ENCODE peak calls at places on chromosome 10, in ten cellular contexts. One of them, this sample, is unnamed.

GRCh38 chr10:84261236-84261635 is 16.4 kb downstream of the RGR start:
- DNase-seq in WTC11: no peak
- DNase-seq in psoas muscle: no peak
- DNase-seq in uterus: no peak
- DNase-seq in lung: no peak
- DNase-seq in suprapubic skin: no peak
- DNase-seq in AG09309: no peak
- DNase-seq in brain microvascular endothelial cell: no peak
- DNase-seq in GM13977: no peak
- DNase-seq in body of pancreas: no peak
- DNase-seq in this sample: no peak

GRCh38 chr10:58697691-58698090 is 185.0 kb downstream of the BICC1 start:
- DNase-seq in WTC11: no peak
- DNase-seq in psoas muscle: no peak
- DNase-seq in uterus: no peak
- DNase-seq in lung: no peak
- DNase-seq in suprapubic skin: no peak
- DNase-seq in AG09309: no peak
- DNase-seq in brain microvascular endothelial cell: no peak
- DNase-seq in GM13977: no peak
- DNase-seq in body of pancreas: no peak
- DNase-seq in this sample: no peak

GRCh38 chr10:11018426-11018818 is 750 bp downstream of the CELF2 start:
- DNase-seq in WTC11: peak
- DNase-seq in psoas muscle: peak
- DNase-seq in uterus: no peak
- DNase-seq in lung: no peak
- DNase-seq in suprapubic skin: no peak
- DNase-seq in AG09309: no peak
- DNase-seq in brain microvascular endothelial cell: no peak
- DNase-seq in GM13977: no peak
- DNase-seq in body of pancreas: no peak
- DNase-seq in this sample: no peak

GRCh38 chr10:93577565-93577964 is 11.1 kb downstream of the FFAR4 start:
- DNase-seq in WTC11: no peak
- DNase-seq in psoas muscle: no peak
- DNase-seq in uterus: no peak
- DNase-seq in lung: no peak
- DNase-seq in suprapubic skin: no peak
- DNase-seq in AG09309: no peak
- DNase-seq in brain microvascular endothelial cell: no peak
- DNase-seq in GM13977: no peak
- DNase-seq in body of pancreas: no peak
- DNase-seq in this sample: no peak

GRCh38 chr10:109934958-109935793 is 11.9 kb upstream of the XPNPEP1 start:
- DNase-seq in WTC11: peak
- DNase-seq in psoas muscle: no peak
- DNase-seq in uterus: no peak
- DNase-seq in lung: no peak
- DNase-seq in suprapubic skin: no peak
- DNase-seq in AG09309: peak
- DNase-seq in brain microvascular endothelial cell: peak
- DNase-seq in GM13977: no peak
- DNase-seq in body of pancreas: peak
- DNase-seq in this sample: no peak

GRCh38 chr10:10647331-10647730 is 370.3 kb upstream of the CELF2 start:
- DNase-seq in WTC11: no peak
- DNase-seq in psoas muscle: no peak
- DNase-seq in uterus: no peak
- DNase-seq in lung: no peak
- DNase-seq in suprapubic skin: no peak
- DNase-seq in AG09309: no peak
- DNase-seq in brain microvascular endothelial cell: no peak
- DNase-seq in GM13977: no peak
- DNase-seq in body of pancreas: no peak
- DNase-seq in this sample: no peak

GRCh38 chr10:129568562-129569344 is 101.7 kb downstream of the MGMT start:
- DNase-seq in WTC11: no peak
- DNase-seq in psoas muscle: no peak
- DNase-seq in uterus: no peak
- DNase-seq in lung: no peak
- DNase-seq in suprapubic skin: no peak
- DNase-seq in AG09309: no peak
- DNase-seq in brain microvascular endothelial cell: no peak
- DNase-seq in GM13977: no peak
- DNase-seq in body of pancreas: no peak
- DNase-seq in this sample: no peak

GRCh38 chr10:33190406-33190805 is 144.1 kb downstream of the NRP1 start:
- DNase-seq in WTC11: no peak
- DNase-seq in psoas muscle: no peak
- DNase-seq in uterus: no peak
- DNase-seq in lung: no peak
- DNase-seq in suprapubic skin: no peak
- DNase-seq in AG09309: no peak
- DNase-seq in brain microvascular endothelial cell: no peak
- DNase-seq in GM13977: no peak
- DNase-seq in body of pancreas: no peak
- DNase-seq in this sample: no peak

GRCh38 chr10:119669975-119670640 is 18.9 kb downstream of the BAG3 start:
- DNase-seq in WTC11: no peak
- DNase-seq in psoas muscle: peak
- DNase-seq in uterus: no peak
- DNase-seq in lung: no peak
- DNase-seq in suprapubic skin: no peak
- DNase-seq in AG09309: no peak
- DNase-seq in brain microvascular endothelial cell: no peak
- DNase-seq in GM13977: no peak
- DNase-seq in body of pancreas: peak
- DNase-seq in this sample: no peak

GRCh38 chr10:70781461-70782051 is 3.6 kb downstream of the TBATA start:
- DNase-seq in WTC11: no peak
- DNase-seq in psoas muscle: no peak
- DNase-seq in uterus: no peak
- DNase-seq in lung: no peak
- DNase-seq in suprapubic skin: no peak
- DNase-seq in AG09309: no peak
- DNase-seq in brain microvascular endothelial cell: no peak
- DNase-seq in GM13977: no peak
- DNase-seq in body of pancreas: no peak
- DNase-seq in this sample: no peak

GRCh38 chr10:70779088-70779487 is 6.1 kb downstream of the TBATA start:
- DNase-seq in WTC11: no peak
- DNase-seq in psoas muscle: no peak
- DNase-seq in uterus: no peak
- DNase-seq in lung: no peak
- DNase-seq in suprapubic skin: no peak
- DNase-seq in AG09309: no peak
- DNase-seq in brain microvascular endothelial cell: no peak
- DNase-seq in GM13977: no peak
- DNase-seq in body of pancreas: no peak
- DNase-seq in this sample: no peak

GRCh38 chr10:70780370-70780760 is 4.8 kb downstream of the TBATA start:
- DNase-seq in WTC11: no peak
- DNase-seq in psoas muscle: no peak
- DNase-seq in uterus: no peak
- DNase-seq in lung: peak
- DNase-seq in suprapubic skin: no peak
- DNase-seq in AG09309: no peak
- DNase-seq in brain microvascular endothelial cell: no peak
- DNase-seq in GM13977: no peak
- DNase-seq in body of pancreas: no peak
- DNase-seq in this sample: no peak

GRCh38 chr10:70779685-70780369 is 5.3 kb downstream of the TBATA start:
- DNase-seq in WTC11: no peak
- DNase-seq in psoas muscle: no peak
- DNase-seq in uterus: no peak
- DNase-seq in lung: peak
- DNase-seq in suprapubic skin: no peak
- DNase-seq in AG09309: no peak
- DNase-seq in brain microvascular endothelial cell: no peak
- DNase-seq in GM13977: peak
- DNase-seq in body of pancreas: peak
- DNase-seq in this sample: no peak

DNA sequence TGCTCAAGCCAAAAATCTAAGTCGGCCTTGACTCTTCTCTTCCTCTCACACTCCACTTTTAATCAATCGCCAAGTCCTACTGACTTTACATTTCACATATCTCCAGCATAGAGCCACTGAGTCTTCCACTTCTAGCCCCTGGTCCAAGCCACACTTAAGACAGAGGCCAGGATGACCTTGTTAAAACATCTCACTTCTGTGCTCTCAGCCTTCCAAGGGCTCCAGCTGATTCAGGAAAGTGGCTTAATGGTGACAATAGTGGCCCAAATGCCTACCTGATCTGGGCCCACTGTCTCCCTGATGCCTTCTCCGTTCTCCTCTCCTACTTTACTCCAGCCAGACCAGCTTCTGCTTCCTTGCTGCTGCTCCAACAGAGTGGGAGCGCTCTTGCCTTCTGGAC is 4.4 kb downstream of the TBATA start:
- DNase-seq in WTC11: no peak
- DNase-seq in psoas muscle: no peak
- DNase-seq in uterus: no peak
- DNase-seq in lung: no peak
- DNase-seq in suprapubic skin: no peak
- DNase-seq in AG09309: no peak
- DNase-seq in brain microvascular endothelial cell: no peak
- DNase-seq in GM13977: no peak
- DNase-seq in body of pancreas: no peak
- DNase-seq in this sample: no peak
- TF ChIP-seq CTCF in WTC11: no peak
- TF ChIP-seq CTCF in psoas muscle: no peak
- TF ChIP-seq CTCF in uterus: no peak
- TF ChIP-seq CTCF in lung: no peak
- TF ChIP-seq CTCF in suprapubic skin: no peak
- TF ChIP-seq CTCF in AG09309: no peak
- TF ChIP-seq CTCF in brain microvascular endothelial cell: no peak
- TF ChIP-seq CTCF in GM13977: no peak
- TF ChIP-seq CTCF in body of pancreas: no peak
- TF ChIP-seq CTCF in this sample: no peak

DNA sequence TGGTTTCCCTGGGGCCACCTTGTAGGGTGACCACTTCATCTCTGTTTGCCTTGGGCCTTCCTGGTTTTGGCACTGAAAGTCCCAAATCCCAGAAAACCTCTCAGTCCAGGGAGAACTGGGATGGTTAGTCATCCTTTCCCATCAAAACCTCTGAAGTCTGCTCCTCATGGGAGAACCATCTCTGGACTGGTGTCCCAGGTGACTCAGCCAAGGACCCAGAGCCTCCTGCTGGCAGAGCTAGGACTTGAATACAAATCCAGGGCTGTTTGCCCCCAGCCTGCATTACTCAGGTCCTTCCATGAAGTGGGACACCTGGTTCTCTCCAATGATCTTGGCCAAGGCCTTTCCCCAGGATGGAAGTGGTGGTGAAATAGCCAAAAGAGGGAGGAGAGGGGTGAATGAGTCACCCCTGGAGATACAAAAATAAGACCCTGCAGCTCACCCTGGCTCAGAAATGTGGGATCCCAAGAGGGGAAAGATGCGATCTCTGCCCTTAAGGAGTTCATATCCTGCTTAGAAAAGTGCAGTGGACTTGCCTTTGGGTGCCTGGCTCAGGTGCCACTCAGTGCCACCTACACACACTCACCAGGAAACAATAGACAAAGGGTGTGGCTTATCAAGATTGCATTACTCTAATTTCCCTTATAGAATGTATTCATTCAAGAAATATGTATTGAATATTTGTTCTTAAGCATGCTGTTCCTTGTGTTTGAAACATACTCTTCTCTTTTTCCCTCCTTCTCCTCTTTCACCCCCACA is 22.0 kb downstream of the ADRA2A start:
- DNase-seq in WTC11: no peak
- DNase-seq in psoas muscle: no peak
- DNase-seq in uterus: no peak
- DNase-seq in lung: no peak
- DNase-seq in suprapubic skin: no peak
- DNase-seq in AG09309: no peak
- DNase-seq in brain microvascular endothelial cell: no peak
- DNase-seq in GM13977: no peak
- DNase-seq in body of pancreas: no peak
- DNase-seq in this sample: no peak
- TF ChIP-seq CTCF in WTC11: no peak
- TF ChIP-seq CTCF in psoas muscle: no peak
- TF ChIP-seq CTCF in uterus: no peak
- TF ChIP-seq CTCF in lung: no peak
- TF ChIP-seq CTCF in suprapubic skin: no peak
- TF ChIP-seq CTCF in AG09309: no peak
- TF ChIP-seq CTCF in brain microvascular endothelial cell: peak
- TF ChIP-seq CTCF in GM13977: peak
- TF ChIP-seq CTCF in body of pancreas: no peak
- TF ChIP-seq CTCF in this sample: no peak

GRCh38 chr10:107169516-107169915 is 5.0 kb upstream of the SORCS1 start:
- DNase-seq in WTC11: no peak
- DNase-seq in psoas muscle: no peak
- DNase-seq in uterus: no peak
- DNase-seq in lung: no peak
- DNase-seq in suprapubic skin: no peak
- DNase-seq in AG09309: no peak
- DNase-seq in brain microvascular endothelial cell: no peak
- DNase-seq in GM13977: no peak
- DNase-seq in body of pancreas: no peak
- DNase-seq in this sample: no peak
- TF ChIP-seq CTCF in WTC11: no peak
- TF ChIP-seq CTCF in psoas muscle: no peak
- TF ChIP-seq CTCF in uterus: no peak
- TF ChIP-seq CTCF in lung: no peak
- TF ChIP-seq CTCF in suprapubic skin: no peak
- TF ChIP-seq CTCF in AG09309: no peak
- TF ChIP-seq CTCF in brain microvascular endothelial cell: no peak
- TF ChIP-seq CTCF in GM13977: no peak
- TF ChIP-seq CTCF in body of pancreas: no peak
- TF ChIP-seq CTCF in this sample: no peak

DNA sequence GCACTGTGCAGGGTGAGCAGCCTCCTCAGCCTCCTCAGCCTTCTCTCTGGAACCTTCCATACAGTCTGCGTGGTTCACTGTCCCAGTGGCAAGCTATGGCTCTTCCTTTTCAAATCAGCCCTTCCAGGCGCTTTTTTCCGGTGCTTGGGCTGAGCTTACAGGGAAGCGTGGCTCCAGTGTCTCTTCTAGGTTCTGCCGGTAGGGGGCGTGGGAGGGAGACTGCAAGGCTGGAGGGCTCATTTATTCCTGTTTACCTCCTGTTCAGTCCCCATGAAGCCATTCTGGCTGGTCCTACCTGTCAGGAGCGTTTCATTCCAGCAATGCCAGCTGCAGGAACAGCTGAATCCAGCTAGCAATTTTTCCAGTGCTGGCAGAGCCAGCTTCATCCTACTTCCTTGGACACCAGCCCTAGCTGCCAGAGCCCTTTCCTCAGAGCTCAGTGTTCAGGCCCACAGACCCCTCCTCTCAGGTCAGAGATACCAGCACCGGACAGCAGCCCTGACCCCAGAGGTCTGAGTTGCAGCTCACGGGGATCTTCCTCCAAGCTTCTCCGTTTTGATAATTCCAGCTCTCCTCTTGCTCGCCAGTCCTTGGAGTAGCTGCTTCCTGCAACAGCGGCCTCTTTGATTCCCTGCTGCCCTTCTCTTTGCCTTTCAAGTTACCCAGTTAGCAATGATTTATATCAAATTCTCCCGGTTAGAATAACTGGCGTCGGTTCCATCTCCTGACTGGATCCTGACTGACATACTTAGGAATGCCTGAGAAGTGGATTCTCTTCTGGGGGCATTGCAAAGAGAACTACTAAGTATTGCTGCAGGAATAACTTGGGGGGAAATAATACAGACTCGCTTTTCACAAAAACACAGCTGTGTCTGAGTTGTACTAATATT is 129.8 kb downstream of the FRMD4A start:
- DNase-seq in WTC11: peak
- DNase-seq in psoas muscle: no peak
- DNase-seq in uterus: no peak
- DNase-seq in lung: no peak
- DNase-seq in suprapubic skin: no peak
- DNase-seq in AG09309: no peak
- DNase-seq in brain microvascular endothelial cell: no peak
- DNase-seq in GM13977: no peak
- DNase-seq in body of pancreas: peak
- DNase-seq in this sample: no peak
- TF ChIP-seq CTCF in WTC11: peak
- TF ChIP-seq CTCF in psoas muscle: no peak
- TF ChIP-seq CTCF in uterus: no peak
- TF ChIP-seq CTCF in lung: no peak
- TF ChIP-seq CTCF in suprapubic skin: no peak
- TF ChIP-seq CTCF in AG09309: peak
- TF ChIP-seq CTCF in brain microvascular endothelial cell: peak
- TF ChIP-seq CTCF in GM13977: peak
- TF ChIP-seq CTCF in body of pancreas: no peak
- TF ChIP-seq CTCF in this sample: peak